ENCODE peak calls at places on chromosomes 6 and 20, in four cellular contexts. Z, T, W and M are unnamed samples.

GRCh38 chr20:63097336-63097831 is 90.6 kb upstream of the BHLHE23 start:
- DNase-seq in Z (no peak), T (no peak), W (no peak), M (no peak)

GRCh38 chr6:154682633-154683125 is 50.5 kb upstream of the SCAF8 start:
- DNase-seq in Z (no peak), T (no peak), W (no peak), M (no peak)

GRCh38 chr6:73309784-73310502 is 44.1 kb downstream of the DPPA5 start:
- DNase-seq in Z (peak), T (peak), W (peak), M (no peak)

GRCh38 chr6:154510144-154510905 is at the start of gene CNKSR3:
- DNase-seq in Z (peak), T (peak), W (peak), M (peak)

GRCh38 chr6:39468385-39468784 is 145.9 kb upstream of the KCNK16 start:
- DNase-seq in Z (no peak), T (no peak), W (no peak), M (no peak)

GRCh38 chr6:31090275-31090972 is 22.0 kb downstream of the C6orf15 start:
- DNase-seq in Z (no peak), T (no peak), W (no peak), M (no peak)

GRCh38 chr6:85468326-85468725 is 18.4 kb downstream of the NT5E start:
- DNase-seq in Z (no peak), T (peak), W (no peak), M (no peak)

GRCh38 chr6:137589067-137589848 is 95.1 kb upstream of the OLIG3 start:
- DNase-seq in Z (peak), T (peak), W (peak), M (no peak)

GRCh38 chr6:105573556-105573955 is 170.7 kb upstream of the PREP start:
- DNase-seq in Z (no peak), T (peak), W (no peak), M (no peak)

GRCh38 chr6:36443951-36444428 is 1.2 kb downstream of the KCTD20 start:
- DNase-seq in Z (peak), T (peak), W (peak), M (no peak)

GRCh38 chr6:105744815-105745214 is 341.3 kb upstream of the PRDM1 start:
- DNase-seq in Z (no peak), T (no peak), W (no peak), M (no peak)

GRCh38 chr20:62793757-62794006 is 2.6 kb upstream of the MRGBP start:
- DNase-seq in Z (no peak), T (no peak), W (no peak), M (no peak)

GRCh38 chr6:98834060-98835031 is at the start of gene POU3F2:
- DNase-seq in Z (peak), T (peak), W (peak), M (peak)

GRCh38 chr20:6767536-6768227 is at the start of gene BMP2:
- DNase-seq in Z (peak), T (peak), W (peak), M (no peak)

GRCh38 chr20:4875578-4876067 is 125.7 kb downstream of the SLC23A2 start:
- DNase-seq in Z (peak), T (no peak), W (no peak), M (peak)

GRCh38 chr20:45345104-45345936 is 2.9 kb downstream of the SDC4 start:
- DNase-seq in Z (peak), T (peak), W (peak), M (no peak)

GRCh38 chr6:90294614-90294988 is 2.0 kb downstream of the BACH2 start:
- DNase-seq in Z (no peak), T (peak), W (no peak), M (no peak)

GRCh38 chr6:116682334-116682712 is 1.3 kb downstream of the KPNA5 start:
- DNase-seq in Z (peak), T (peak), W (peak), M (no peak)

GRCh38 chr6:112251170-112251945 is 3.0 kb downstream of the LAMA4 start:
- DNase-seq in Z (no peak), T (peak), W (peak), M (no peak)

GRCh38 chr6:39281312-39281980 is 32.8 kb downstream of the KCNK17 start:
- DNase-seq in Z (no peak), T (no peak), W (no peak), M (no peak)

GRCh38 chr6:20770776-20771175 is 236.5 kb downstream of the CDKAL1 start:
- DNase-seq in Z (no peak), T (peak), W (no peak), M (no peak)

GRCh38 chr6:142301421-142302391 is at the start of gene ADGRG6:
- DNase-seq in Z (peak), T (peak), W (peak), M (no peak)